ENCODE peak calls at places on chromosome 3, in five cellular contexts. G, A, I, N and M are unnamed samples.

GRCh38 chr3:139325551-139325950 is 18.3 kb upstream of the MRPS22 start:
- DNase-seq in G (no peak), A (no peak), I (no peak), N (no peak), M (no peak)

GRCh38 chr3:37287776-37288175 is 113.4 kb upstream of the LRRFIP2 start:
- DNase-seq in G (no peak), A (no peak), I (peak; percentile 40), N (no peak), M (no peak)

GRCh38 chr3:115062412-115062956 is 84.6 kb downstream of the ZBTB20 start:
- DNase-seq in G (no peak), A (no peak), I (peak; percentile 40), N (no peak), M (no peak)

GRCh38 chr3:99131876-99132275 is 230.4 kb upstream of the DCBLD2 start:
- DNase-seq in G (no peak), A (no peak), I (peak; percentile 36), N (no peak), M (no peak)

GRCh38 chr3:142896201-142896755 is 7.4 kb upstream of the PCOLCE2 start:
- DNase-seq in G (no peak), A (no peak), I (peak; percentile 35), N (no peak), M (no peak)

GRCh38 chr3:65575376-65575840 is 463.3 kb downstream of the MAGI1 start:
- DNase-seq in G (no peak), A (no peak), I (peak; percentile 75), N (no peak), M (no peak)

GRCh38 chr3:69433016-69433937 is 47.4 kb upstream of the FRMD4B start:
- DNase-seq in G (no peak), A (no peak), I (peak; percentile 7), N (no peak), M (no peak)

GRCh38 chr3:279325-279724 is 82.8 kb downstream of the CHL1 start:
- DNase-seq in G (no peak), A (no peak), I (no peak), N (no peak), M (no peak)

GRCh38 chr3:184320099-184320445 is 5.7 kb downstream of the EIF4G1 start:
- DNase-seq in G (no peak), A (no peak), I (peak; percentile 96), N (no peak), M (peak; percentile 96)

GRCh38 chr3:157447026-157447694 is 10.5 kb downstream of the PTX3 start:
- DNase-seq in G (no peak), A (no peak), I (peak; percentile 77), N (no peak), M (no peak)

GRCh38 chr3:87674397-87675161 is 384.2 kb downstream of the CGGBP1 start:
- DNase-seq in G (peak; percentile 56), A (no peak), I (no peak), N (no peak), M (no peak)

GRCh38 chr3:132605374-132605792 is 8.3 kb downstream of the ACKR4 start:
- DNase-seq in G (no peak), A (no peak), I (peak; percentile 33), N (no peak), M (no peak)

GRCh38 chr3:53354945-53355498 is 7.7 kb upstream of the DCP1A start:
- DNase-seq in G (no peak), A (no peak), I (peak; percentile 67), N (no peak), M (no peak)

GRCh38 chr3:38133557-38134405 is 3.1 kb downstream of the ACAA1 start:
- DNase-seq in G (no peak), A (no peak), I (no peak), N (no peak), M (peak; percentile 70)

GRCh38 chr3:65233561-65233960 is 545.8 kb upstream of the ADAMTS9 start:
- DNase-seq in G (no peak), A (no peak), I (no peak), N (no peak), M (no peak)

GRCh38 chr3:197516517-197516889 is 39.3 kb downstream of the BDH1 start:
- DNase-seq in G (no peak), A (no peak), I (peak; percentile 73), N (no peak), M (no peak)

GRCh38 chr3:71111784-71112440 is 471.6 kb downstream of the FOXP1 start:
- DNase-seq in G (no peak), A (no peak), I (peak; percentile 89), N (no peak), M (no peak)

GRCh38 chr3:177610677-177611654 is 413.7 kb upstream of the TBL1XR1 start:
- DNase-seq in G (no peak), A (no peak), I (no peak), N (no peak), M (peak; percentile 90)

GRCh38 chr3:52524752-52525661 is 8.7 kb downstream of the NT5DC2 start:
- DNase-seq in G (no peak), A (no peak), I (no peak), N (no peak), M (no peak)

GRCh38 chr3:157159037-157159761 is 748 bp downstream of the CCNL1 start:
- DNase-seq in G (peak; percentile 87), A (peak; percentile 71), I (peak; percentile 58), N (peak; percentile 83), M (peak; percentile 65)